ENCODE peak calls at places on chromosomes 11 and 22, in four cellular contexts. J, O, Y and T are unnamed samples.
A peak's percentile ranks its signal among the peaks of the same experiment; 100 is the strongest.

GRCh38 chr22:39077513-39077840 is 402 bp downstream of the APOBEC3G start:
- DNase-seq in J (no peak), O (no peak), Y (no peak), T (peak; percentile 31)

GRCh38 chr11:64609436-64610047 is 18.5 kb downstream of the SLC22A12 start:
- DNase-seq in J (no peak), O (peak; percentile 25), Y (no peak), T (no peak)

GRCh38 chr22:12601870-12602779 is 2925.9 kb upstream of the OR11H1 start:
- DNase-seq in J (no peak), O (no peak), Y (no peak), T (no peak)

GRCh38 chr11:102664001-102664752 is 39.0 kb upstream of the MMP20 start:
- DNase-seq in J (no peak), O (no peak), Y (no peak), T (no peak)

GRCh38 chr11:86050310-86050709 is 18.6 kb downstream of the PICALM start:
- DNase-seq in J (no peak), O (no peak), Y (no peak), T (no peak)

GRCh38 chr11:108873305-108873704 is 208.4 kb downstream of the DDX10 start:
- DNase-seq in J (no peak), O (no peak), Y (peak; percentile 17), T (no peak)

GRCh38 chr11:26730711-26731460 is 9.0 kb upstream of the SLC5A12 start:
- DNase-seq in J (no peak), O (no peak), Y (peak; percentile 1), T (no peak)

GRCh38 chr22:44286673-44287072 is 26.1 kb downstream of the SHISAL1 start:
- DNase-seq in J (no peak), O (no peak), Y (no peak), T (no peak)

GRCh38 chr22:35838849-35839646 is 121.4 kb downstream of the APOL5 start:
- DNase-seq in J (peak; percentile 25), O (no peak), Y (peak; percentile 82), T (peak; percentile 68)

DNA sequence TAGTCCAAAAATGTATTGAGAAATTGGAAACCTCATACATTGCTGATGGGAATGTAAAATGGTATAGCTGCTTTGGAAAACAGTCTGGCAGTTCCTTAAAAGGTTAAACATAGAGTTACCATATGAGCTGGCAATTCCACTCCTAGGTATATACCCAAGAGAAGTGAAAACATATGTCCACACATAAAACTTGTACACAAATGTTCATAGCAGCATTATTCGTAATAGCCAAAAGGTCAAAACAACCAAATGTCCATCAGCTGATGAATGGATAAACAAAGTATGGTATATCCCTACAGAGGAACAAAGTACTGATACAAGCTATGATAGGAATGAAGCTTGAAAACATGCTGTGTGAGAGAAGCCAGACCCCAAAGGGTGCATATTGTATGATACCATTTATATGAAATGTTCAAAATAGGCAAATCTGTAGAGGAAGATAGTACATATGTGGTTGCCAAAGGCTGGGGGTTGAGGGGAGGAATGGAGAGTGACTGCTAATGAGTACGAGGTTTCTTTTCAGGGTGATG is 85.7 kb downstream of the ZBTB16 start:
- DNase-seq in J (no peak), O (no peak), Y (no peak), T (no peak)
- H3K4me3 ChIP-seq in J (no peak overlapping the region), O (no peak overlapping the region), Y (no peak overlapping the region), T (no peak overlapping the region)

GRCh38 chr11:17652556-17652955 is 66.8 kb upstream of the MYOD1 start:
- DNase-seq in J (no peak), O (no peak), Y (no peak), T (no peak)

GRCh38 chr11:17651681-17652080 is 67.7 kb upstream of the MYOD1 start:
- DNase-seq in J (no peak), O (no peak), Y (no peak), T (no peak)

GRCh38 chr11:17650601-17650911 is 68.8 kb upstream of the MYOD1 start:
- DNase-seq in J (no peak), O (no peak), Y (no peak), T (no peak)

GRCh38 chr11:17649696-17650600 is 69.4 kb upstream of the MYOD1 start:
- DNase-seq in J (no peak), O (no peak), Y (no peak), T (no peak)

DNA sequence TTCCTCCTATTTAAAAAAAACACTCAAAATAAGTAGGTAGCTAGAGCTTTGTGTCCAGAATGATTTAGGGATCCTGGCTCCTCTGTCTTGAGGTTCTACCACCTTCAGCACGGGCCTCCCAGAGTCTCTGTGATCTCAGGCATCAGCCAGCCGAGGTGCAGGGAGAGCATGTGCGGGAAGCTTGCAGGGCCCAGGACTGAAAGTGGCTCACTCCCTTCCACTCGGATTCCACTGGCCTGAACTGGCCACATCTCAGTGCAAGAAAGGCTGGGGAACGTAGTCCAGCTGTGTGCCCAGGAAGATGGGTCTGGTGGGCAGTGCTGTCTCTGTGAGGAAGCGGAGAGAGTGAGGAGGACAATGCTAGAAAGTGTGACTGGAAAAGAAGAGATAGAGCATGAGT is 68.3 kb upstream of the MYOD1 start:
- DNase-seq in J (no peak), O (no peak), Y (no peak), T (no peak)
- H3K4me1 ChIP-seq in J (no peaks in the 10 kb centered on the region), O (no peaks in the 10 kb centered on the region), Y (no peaks in the 10 kb centered on the region), T (no peaks in the 10 kb centered on the region)

GRCh38 chr11:125222494-125222893 is 57.9 kb downstream of the PKNOX2 start:
- DNase-seq in J (no peak), O (no peak), Y (no peak), T (no peak)

GRCh38 chr11:125225401-125225800 is 60.9 kb downstream of the PKNOX2 start:
- DNase-seq in J (no peak), O (no peak), Y (no peak), T (no peak)

GRCh38 chr11:125226701-125227100 is 62.1 kb downstream of the PKNOX2 start:
- DNase-seq in J (no peak), O (no peak), Y (no peak), T (no peak)

GRCh38 chr11:125223901-125224331 is 59.4 kb downstream of the PKNOX2 start:
- DNase-seq in J (no peak), O (no peak), Y (no peak), T (no peak)

DNA sequence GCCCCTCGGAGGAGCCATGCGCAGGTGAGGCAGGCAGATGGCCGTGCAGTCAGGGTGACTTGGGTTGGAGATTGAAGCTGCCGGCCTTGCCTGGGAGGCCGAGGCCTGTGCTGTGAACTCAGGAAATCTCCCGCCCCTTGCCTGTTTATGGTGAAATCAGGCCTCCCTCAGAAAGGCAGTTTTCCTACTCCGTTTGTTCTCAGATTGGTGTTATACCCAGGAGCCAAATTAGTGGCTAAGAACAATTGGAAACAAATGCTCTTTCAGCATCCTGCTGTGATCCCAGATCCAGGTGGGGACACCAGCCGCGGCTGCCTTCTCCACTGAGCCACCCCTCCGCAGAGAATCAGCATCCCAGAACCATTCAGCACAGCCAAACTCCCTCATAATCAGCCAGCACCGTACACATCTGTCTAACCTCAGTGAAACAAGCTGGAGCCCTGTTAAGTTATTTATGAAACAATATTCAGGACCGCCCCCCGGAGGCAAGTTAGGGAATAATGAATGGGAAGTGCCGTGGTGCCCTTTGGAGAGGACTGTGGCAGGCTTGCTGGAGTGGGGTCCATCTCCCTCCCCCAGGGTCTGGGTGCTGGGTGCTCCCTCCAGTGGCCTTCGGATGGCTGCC is 60.0 kb downstream of the PKNOX2 start:
- DNase-seq in J (peak; percentile 31), O (no peak), Y (peak; percentile 23), T (peak; percentile 58)
- TF ChIP-seq CTCF in J (peak; percentile 18), O (no peak), Y (peak; percentile 36), T (peak; percentile 44)

DNA sequence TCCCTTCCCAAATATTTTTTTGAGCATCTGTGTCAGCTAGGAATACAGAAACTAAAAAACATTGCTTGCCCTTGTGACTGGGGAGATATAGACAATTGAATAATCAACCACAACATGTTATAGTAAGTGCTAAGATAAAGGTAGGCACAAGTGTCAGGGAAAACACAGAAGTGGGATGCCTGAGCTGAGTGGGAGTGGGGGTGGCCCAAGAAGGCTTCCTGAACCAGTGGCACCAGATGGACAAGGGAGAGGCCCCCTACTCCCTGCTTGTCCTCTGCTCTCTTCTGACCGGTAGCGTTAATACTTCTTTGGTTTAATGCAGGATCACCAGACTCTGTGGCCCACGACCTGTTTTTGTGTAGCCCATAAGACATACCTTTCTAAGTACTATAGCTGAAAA is 48.8 kb downstream of the PACS1 start:
- DNase-seq in J (no peak), O (no peak), Y (no peak), T (no peak)
- H3K4me3 ChIP-seq in J (no peak overlapping the region), O (peak overlapping the region; percentile 6), Y (no peak overlapping the region), T (no peak overlapping the region)

GRCh38 chr11:75560644-75561043 is 1.4 kb upstream of the SERPINH1 start:
- DNase-seq in J (no peak), O (no peak), Y (peak; percentile 45), T (no peak)

GRCh38 chr11:75555079-75555811 is 6.8 kb upstream of the SERPINH1 start:
- DNase-seq in J (no peak), O (no peak), Y (no peak), T (peak; percentile 32)

GRCh38 chr11:75554258-75555022 is 7.6 kb upstream of the SERPINH1 start:
- DNase-seq in J (peak; percentile 93), O (no peak), Y (peak; percentile 100), T (peak; percentile 99)

GRCh38 chr11:75558939-75559843 is 2.9 kb upstream of the SERPINH1 start:
- DNase-seq in J (no peak), O (no peak), Y (peak; percentile 75), T (peak; percentile 79)

GRCh38 chr11:75557649-75558494 is 4.2 kb upstream of the SERPINH1 start:
- DNase-seq in J (peak; percentile 55), O (no peak), Y (peak; percentile 95), T (peak; percentile 81)
- H3K4me1 ChIP-seq in J (peaks cover 42% of the 10 kb centered on the region), O (peaks cover 39% of the 10 kb centered on the region), Y (peaks cover 51% of the 10 kb centered on the region), T (peaks cover 34% of the 10 kb centered on the region)

GRCh38 chr11:70418130-70418529 is 19.8 kb downstream of the CTTN start:
- DNase-seq in J (no peak), O (no peak), Y (no peak), T (no peak)

GRCh38 chr11:70416881-70417280 is 18.6 kb downstream of the CTTN start:
- DNase-seq in J (no peak), O (no peak), Y (no peak), T (no peak)

GRCh38 chr11:70414341-70415100 is 16.2 kb downstream of the CTTN start:
- DNase-seq in J (no peak), O (no peak), Y (no peak), T (no peak)

GRCh38 chr11:70415176-70415575 is 16.8 kb downstream of the CTTN start:
- DNase-seq in J (peak; percentile 62), O (peak; percentile 18), Y (peak; percentile 96), T (no peak)

DNA sequence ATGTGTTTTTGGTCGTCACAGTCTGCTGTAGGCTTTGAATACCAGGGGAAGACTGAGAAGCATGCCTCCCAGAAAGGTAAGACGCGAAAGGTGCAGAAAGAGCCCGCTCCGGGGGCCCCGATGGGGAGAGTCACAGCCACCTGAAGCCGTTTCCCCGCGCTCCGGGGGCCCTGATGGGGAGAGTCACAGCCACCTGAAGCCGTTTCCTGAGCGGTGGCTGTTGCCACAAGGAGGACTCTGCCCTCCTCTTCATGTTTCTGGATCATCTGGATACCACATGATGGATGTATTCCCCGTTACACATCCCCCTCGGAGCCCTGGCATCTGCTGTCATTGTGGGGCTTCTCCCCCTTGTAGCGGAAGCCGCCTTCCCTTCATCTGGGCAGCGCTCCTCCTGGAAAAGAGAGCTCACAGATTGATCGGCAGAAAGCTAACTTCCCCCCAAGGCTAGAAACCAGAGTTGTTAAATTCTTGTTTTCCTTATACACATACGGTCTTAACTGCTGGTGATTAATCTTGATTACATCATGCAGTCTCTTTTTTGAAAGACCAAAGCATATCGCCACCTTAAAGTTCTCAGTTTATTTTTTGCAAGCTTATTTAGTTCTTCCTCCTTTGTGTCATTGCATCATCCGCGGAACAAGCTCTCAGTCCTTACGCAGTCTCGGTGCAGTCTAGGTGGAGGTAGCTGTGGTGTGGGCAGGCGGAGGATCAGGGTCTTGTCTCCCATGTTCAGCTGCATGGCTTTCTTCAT is 17.5 kb downstream of the CTTN start:
- DNase-seq in J (no peak), O (no peak), Y (peak; percentile 22), T (no peak)
- TF ChIP-seq CTCF in J (no peak), O (no peak), Y (no peak), T (no peak)